ENCODE peak calls at places on chromosome 15, in nine cellular contexts. One of them, this sample, is unnamed.

GRCh38 chr15:80953953-80954778 is 35.5 kb downstream of the MESD start:
- DNase-seq in IMR-90: peak; percentile 31
- DNase-seq in hepatocyte: no peak
- DNase-seq in MM.1S: no peak
- DNase-seq in fibroblast of lung: no peak
- DNase-seq in mammary epithelial cell: no peak
- DNase-seq in H9: peak; percentile 75
- DNase-seq in endothelial cell of umbilical vein: no peak
- DNase-seq in mesenchymal stem cell: no peak
- DNase-seq in this sample: peak; percentile 8

GRCh38 chr15:42955518-42955917 is 34.9 kb upstream of the TTBK2 start:
- DNase-seq in IMR-90: peak; percentile 85
- DNase-seq in hepatocyte: no peak
- DNase-seq in MM.1S: no peak
- DNase-seq in fibroblast of lung: peak; percentile 65
- DNase-seq in mammary epithelial cell: peak; percentile 95
- DNase-seq in H9: no peak
- DNase-seq in endothelial cell of umbilical vein: no peak
- DNase-seq in mesenchymal stem cell: no peak
- DNase-seq in this sample: no peak

GRCh38 chr15:93779341-93779740 is 452.0 kb upstream of the MCTP2 start:
- DNase-seq in IMR-90: no peak
- DNase-seq in hepatocyte: no peak
- DNase-seq in MM.1S: no peak
- DNase-seq in fibroblast of lung: no peak
- DNase-seq in mammary epithelial cell: no peak
- DNase-seq in H9: no peak
- DNase-seq in endothelial cell of umbilical vein: no peak
- DNase-seq in mesenchymal stem cell: no peak
- DNase-seq in this sample: no peak

GRCh38 chr15:60399931-60400330 is 2.1 kb upstream of the ANXA2 start:
- DNase-seq in IMR-90: peak; percentile 84
- DNase-seq in hepatocyte: no peak
- DNase-seq in MM.1S: no peak
- DNase-seq in fibroblast of lung: peak; percentile 88
- DNase-seq in mammary epithelial cell: peak; percentile 68
- DNase-seq in H9: no peak
- DNase-seq in endothelial cell of umbilical vein: peak; percentile 56
- DNase-seq in mesenchymal stem cell: peak; percentile 54
- DNase-seq in this sample: no peak

GRCh38 chr15:65576669-65577068 is 34.3 kb downstream of the INTS14 start:
- DNase-seq in IMR-90: peak; percentile 57
- DNase-seq in hepatocyte: no peak
- DNase-seq in MM.1S: no peak
- DNase-seq in fibroblast of lung: peak; percentile 91
- DNase-seq in mammary epithelial cell: peak; percentile 32
- DNase-seq in H9: no peak
- DNase-seq in endothelial cell of umbilical vein: peak; percentile 70
- DNase-seq in mesenchymal stem cell: peak; percentile 60
- DNase-seq in this sample: no peak

GRCh38 chr15:81887913-81888312 is 157.9 kb downstream of the MEX3B start:
- DNase-seq in IMR-90: peak; percentile 89
- DNase-seq in hepatocyte: no peak
- DNase-seq in MM.1S: no peak
- DNase-seq in fibroblast of lung: peak; percentile 84
- DNase-seq in mammary epithelial cell: peak; percentile 54
- DNase-seq in H9: no peak
- DNase-seq in endothelial cell of umbilical vein: no peak
- DNase-seq in mesenchymal stem cell: peak; percentile 21
- DNase-seq in this sample: no peak

GRCh38 chr15:92394327-92395175 is 870 bp downstream of the ST8SIA2 start:
- DNase-seq in IMR-90: no peak
- DNase-seq in hepatocyte: peak; percentile 36
- DNase-seq in MM.1S: peak; percentile 14
- DNase-seq in fibroblast of lung: peak; percentile 24
- DNase-seq in mammary epithelial cell: no peak
- DNase-seq in H9: peak; percentile 56
- DNase-seq in endothelial cell of umbilical vein: no peak
- DNase-seq in mesenchymal stem cell: no peak
- DNase-seq in this sample: peak; percentile 74

GRCh38 chr15:88060383-88060782 is 196.2 kb downstream of the NTRK3 start:
- DNase-seq in IMR-90: no peak
- DNase-seq in hepatocyte: no peak
- DNase-seq in MM.1S: no peak
- DNase-seq in fibroblast of lung: no peak
- DNase-seq in mammary epithelial cell: no peak
- DNase-seq in H9: no peak
- DNase-seq in endothelial cell of umbilical vein: no peak
- DNase-seq in mesenchymal stem cell: no peak
- DNase-seq in this sample: no peak

GRCh38 chr15:101255615-101256350 is 3.9 kb upstream of the CHSY1 start:
- DNase-seq in IMR-90: peak; percentile 92
- DNase-seq in hepatocyte: peak; percentile 80
- DNase-seq in MM.1S: no peak
- DNase-seq in fibroblast of lung: peak; percentile 92
- DNase-seq in mammary epithelial cell: no peak
- DNase-seq in H9: no peak
- DNase-seq in endothelial cell of umbilical vein: peak; percentile 94
- DNase-seq in mesenchymal stem cell: peak; percentile 86
- DNase-seq in this sample: peak; percentile 64

GRCh38 chr15:68348601-68349000 is 71.1 kb downstream of the FEM1B start:
- DNase-seq in IMR-90: no peak
- DNase-seq in hepatocyte: no peak
- DNase-seq in MM.1S: no peak
- DNase-seq in fibroblast of lung: no peak
- DNase-seq in mammary epithelial cell: no peak
- DNase-seq in H9: no peak
- DNase-seq in endothelial cell of umbilical vein: no peak
- DNase-seq in mesenchymal stem cell: no peak
- DNase-seq in this sample: no peak

DNA sequence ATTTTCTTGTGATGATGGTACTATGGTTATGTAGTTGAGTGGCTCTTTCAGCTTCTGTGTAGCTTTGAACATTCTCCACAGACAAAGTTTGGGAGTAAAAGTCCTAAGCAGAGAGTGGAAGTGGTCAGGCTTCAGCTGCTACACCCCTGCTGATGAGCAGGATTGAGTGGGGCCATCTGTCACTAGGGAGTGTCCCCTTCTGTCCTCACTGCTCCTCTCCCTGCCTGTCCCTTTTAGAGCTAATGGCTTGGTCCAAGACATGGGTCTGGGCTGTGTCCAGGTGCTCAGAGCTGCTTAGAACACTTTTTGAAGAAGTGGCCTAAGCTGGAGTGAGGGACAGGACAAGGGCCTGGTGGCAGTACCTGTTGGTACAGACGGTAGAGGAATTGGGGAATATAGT is 15.1 kb downstream of the MYZAP start:
- DNase-seq in IMR-90: no peak
- DNase-seq in hepatocyte: no peak
- DNase-seq in MM.1S: no peak
- DNase-seq in fibroblast of lung: no peak
- DNase-seq in mammary epithelial cell: no peak
- DNase-seq in H9: no peak
- DNase-seq in endothelial cell of umbilical vein: no peak
- DNase-seq in mesenchymal stem cell: no peak
- DNase-seq in this sample: no peak
- H3K4me2 ChIP-seq in IMR-90: no peak overlapping the region
- H3K4me2 ChIP-seq in hepatocyte: no peak overlapping the region
- H3K4me2 ChIP-seq in MM.1S: no peak overlapping the region
- H3K4me2 ChIP-seq in fibroblast of lung: no peak overlapping the region
- H3K4me2 ChIP-seq in mammary epithelial cell: no peak overlapping the region
- H3K4me2 ChIP-seq in H9: no peak overlapping the region
- H3K4me2 ChIP-seq in endothelial cell of umbilical vein: no peak overlapping the region
- H3K4me2 ChIP-seq in mesenchymal stem cell: no peak overlapping the region
- H3K4me2 ChIP-seq in this sample: no peak overlapping the region

GRCh38 chr15:71273731-71274447 is 158.6 kb downstream of the THSD4 start:
- DNase-seq in IMR-90: no peak
- DNase-seq in hepatocyte: peak; percentile 54
- DNase-seq in MM.1S: no peak
- DNase-seq in fibroblast of lung: peak; percentile 30
- DNase-seq in mammary epithelial cell: no peak
- DNase-seq in H9: no peak
- DNase-seq in endothelial cell of umbilical vein: no peak
- DNase-seq in mesenchymal stem cell: no peak
- DNase-seq in this sample: no peak

GRCh38 chr15:71274448-71274798 is 159.2 kb downstream of the THSD4 start:
- DNase-seq in IMR-90: peak; percentile 29
- DNase-seq in hepatocyte: no peak
- DNase-seq in MM.1S: no peak
- DNase-seq in fibroblast of lung: no peak
- DNase-seq in mammary epithelial cell: no peak
- DNase-seq in H9: no peak
- DNase-seq in endothelial cell of umbilical vein: no peak
- DNase-seq in mesenchymal stem cell: no peak
- DNase-seq in this sample: no peak

GRCh38 chr15:71275098-71275497 is 159.8 kb downstream of the THSD4 start:
- DNase-seq in IMR-90: peak; percentile 92
- DNase-seq in hepatocyte: no peak
- DNase-seq in MM.1S: no peak
- DNase-seq in fibroblast of lung: peak; percentile 83
- DNase-seq in mammary epithelial cell: peak; percentile 62
- DNase-seq in H9: no peak
- DNase-seq in endothelial cell of umbilical vein: peak; percentile 92
- DNase-seq in mesenchymal stem cell: peak; percentile 78
- DNase-seq in this sample: no peak

GRCh38 chr15:71276355-71276665 is 161.0 kb downstream of the THSD4 start:
- DNase-seq in IMR-90: no peak
- DNase-seq in hepatocyte: peak; percentile 34
- DNase-seq in MM.1S: no peak
- DNase-seq in fibroblast of lung: no peak
- DNase-seq in mammary epithelial cell: peak; percentile 81
- DNase-seq in H9: no peak
- DNase-seq in endothelial cell of umbilical vein: no peak
- DNase-seq in mesenchymal stem cell: no peak
- DNase-seq in this sample: no peak

DNA sequence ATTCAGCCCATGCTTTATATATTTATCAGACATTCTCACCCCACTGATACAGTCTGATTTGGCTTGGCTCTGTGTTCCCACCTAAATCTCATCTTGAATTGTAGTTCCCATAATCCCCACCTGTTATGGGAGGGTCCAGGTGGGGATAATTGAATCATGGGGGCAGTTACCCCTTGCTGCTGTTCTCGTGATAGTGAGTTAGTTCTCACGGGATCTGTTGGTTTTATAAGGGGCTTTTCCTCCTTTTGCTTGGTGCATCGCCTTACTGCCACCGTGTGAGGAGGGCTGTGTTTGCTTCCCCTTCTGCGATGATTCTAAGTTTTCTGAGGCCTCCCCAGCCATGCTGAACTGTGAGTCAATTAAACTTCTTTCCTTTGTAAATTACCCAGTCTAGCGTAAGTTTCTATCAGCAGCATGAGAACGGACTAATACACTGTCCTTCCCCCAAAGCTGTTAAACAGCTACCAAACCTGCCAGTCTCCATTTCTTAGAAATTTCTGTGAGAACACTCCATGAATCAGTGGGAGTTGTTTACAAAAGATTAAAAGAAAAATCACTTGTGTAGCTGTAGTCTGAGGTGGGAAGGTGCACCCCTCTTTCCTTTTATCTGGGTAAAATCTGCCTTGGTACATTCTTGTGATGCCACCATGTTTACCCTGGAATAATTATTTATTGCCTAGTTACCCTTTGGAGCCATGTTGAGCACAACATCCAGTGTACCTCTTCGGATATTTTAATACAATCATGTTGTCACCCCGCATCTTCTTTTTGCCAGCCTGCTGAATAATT is 160.5 kb downstream of the THSD4 start:
- DNase-seq in IMR-90: no peak
- DNase-seq in hepatocyte: no peak
- DNase-seq in MM.1S: no peak
- DNase-seq in fibroblast of lung: no peak
- DNase-seq in mammary epithelial cell: no peak
- DNase-seq in H9: no peak
- DNase-seq in endothelial cell of umbilical vein: no peak
- DNase-seq in mesenchymal stem cell: no peak
- DNase-seq in this sample: no peak
- H3K27ac ChIP-seq in IMR-90: peak overlapping the region; percentile 47
- H3K27ac ChIP-seq in hepatocyte: peak overlapping the region; percentile 68
- H3K27ac ChIP-seq in MM.1S: no peak overlapping the region
- H3K27ac ChIP-seq in fibroblast of lung: peak overlapping the region; percentile 1
- H3K27ac ChIP-seq in mammary epithelial cell: peak overlapping the region; percentile 71
- H3K27ac ChIP-seq in H9: no peak overlapping the region
- H3K27ac ChIP-seq in endothelial cell of umbilical vein: peak overlapping the region; percentile 56
- H3K27ac ChIP-seq in mesenchymal stem cell: no peak overlapping the region
- H3K27ac ChIP-seq in this sample: no peak overlapping the region

DNA sequence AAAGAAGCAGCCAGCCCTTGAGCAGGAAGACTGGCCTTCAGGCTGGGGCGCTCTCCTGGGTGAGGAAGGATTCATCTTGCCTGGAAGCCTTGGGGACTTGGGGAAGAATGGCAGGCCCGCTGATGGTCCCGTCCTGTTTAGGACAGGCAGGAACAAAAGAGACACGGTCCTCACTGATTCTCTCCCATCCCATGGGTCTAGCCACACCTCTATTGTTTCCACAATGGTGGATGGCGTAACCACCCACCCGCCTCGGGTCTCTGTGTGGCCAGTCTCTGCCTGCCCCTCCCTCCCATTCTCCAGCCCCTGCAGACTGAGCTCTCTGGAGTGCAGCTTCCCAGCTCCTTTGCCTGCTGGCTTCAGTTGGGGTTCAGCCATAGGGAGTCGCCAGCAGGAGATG is 284.3 kb downstream of the UACA start:
- DNase-seq in IMR-90: no peak
- DNase-seq in hepatocyte: no peak
- DNase-seq in MM.1S: no peak
- DNase-seq in fibroblast of lung: no peak
- DNase-seq in mammary epithelial cell: no peak
- DNase-seq in H9: no peak
- DNase-seq in endothelial cell of umbilical vein: no peak
- DNase-seq in mesenchymal stem cell: no peak
- DNase-seq in this sample: no peak
- H2AFZ ChIP-seq in IMR-90: no peak overlapping the region
- H2AFZ ChIP-seq in hepatocyte: no peak overlapping the region
- H2AFZ ChIP-seq in MM.1S: peak overlapping the region; percentile 77
- H2AFZ ChIP-seq in fibroblast of lung: no peak overlapping the region
- H2AFZ ChIP-seq in mammary epithelial cell: no peak overlapping the region
- H2AFZ ChIP-seq in H9: no peak overlapping the region
- H2AFZ ChIP-seq in endothelial cell of umbilical vein: no peak overlapping the region
- H2AFZ ChIP-seq in mesenchymal stem cell: no peak overlapping the region
- H2AFZ ChIP-seq in this sample: no peak overlapping the region

DNA sequence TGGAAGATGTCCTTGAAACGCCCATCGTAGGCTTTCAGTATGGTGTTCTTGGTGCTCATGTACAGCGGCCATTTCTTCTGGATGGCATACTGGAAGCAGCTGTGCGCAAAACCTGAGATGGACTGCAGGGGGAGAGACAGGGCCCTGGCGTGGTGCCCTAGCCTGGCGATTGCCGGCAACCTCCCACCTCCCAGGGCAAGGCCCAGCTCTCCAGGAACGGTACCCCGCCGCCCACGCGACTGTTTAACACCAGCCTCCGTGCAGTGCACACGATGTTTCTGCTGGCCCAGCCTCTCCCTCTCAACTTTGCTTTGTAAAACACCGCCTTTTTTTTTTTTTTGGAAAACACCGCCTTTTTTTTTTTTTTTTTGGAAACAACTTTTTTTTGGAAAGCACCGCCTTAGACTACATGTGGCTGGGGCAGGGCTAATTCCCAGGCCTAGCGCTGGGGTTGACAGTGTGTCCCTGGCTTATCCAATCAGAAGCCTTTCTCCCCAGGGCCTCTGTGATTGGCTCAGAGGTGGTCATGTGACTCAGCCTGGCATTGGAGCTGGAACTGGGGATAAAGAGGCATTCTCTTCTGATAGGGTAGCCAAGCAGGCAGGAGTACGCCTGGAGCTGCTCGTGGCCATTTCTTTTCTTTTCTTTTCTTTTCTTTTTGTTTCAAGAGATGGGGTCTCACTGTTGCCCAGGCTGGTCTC is 14.7 kb downstream of the IDH2 start:
- DNase-seq in IMR-90: peak; percentile 36
- DNase-seq in hepatocyte: no peak
- DNase-seq in MM.1S: no peak
- DNase-seq in fibroblast of lung: no peak
- DNase-seq in mammary epithelial cell: no peak
- DNase-seq in H9: peak; percentile 62
- DNase-seq in endothelial cell of umbilical vein: peak; percentile 32
- DNase-seq in mesenchymal stem cell: peak; percentile 51
- DNase-seq in this sample: no peak
- H3K4me2 ChIP-seq in IMR-90: no peak overlapping the region
- H3K4me2 ChIP-seq in hepatocyte: no peak overlapping the region
- H3K4me2 ChIP-seq in MM.1S: no peak overlapping the region
- H3K4me2 ChIP-seq in fibroblast of lung: no peak overlapping the region
- H3K4me2 ChIP-seq in mammary epithelial cell: no peak overlapping the region
- H3K4me2 ChIP-seq in H9: no peak overlapping the region
- H3K4me2 ChIP-seq in endothelial cell of umbilical vein: no peak overlapping the region
- H3K4me2 ChIP-seq in mesenchymal stem cell: no peak overlapping the region
- H3K4me2 ChIP-seq in this sample: no peak overlapping the region

This sample was measured in neural progenitor cell.